ENCODE peak calls at places on chromosomes 16 and 17, in six cellular contexts. B is IMR-90, M is H9, N is neuronal stem cell, E is H1, J is trophoblast cell. T is an unnamed sample.

GRCh38 chr17:60680754-60681153 is 3.1 kb downstream of the BCAS3 start:
- DNase-seq in B (no peak), M (no peak), N (no peak), E (no peak), J (no peak), T (no peak)

GRCh38 chr17:83121921-83122820 is 42.8 kb downstream of the METRNL start:
- DNase-seq in B (no peak), M (peak), N (no peak), E (no peak), J (peak), T (no peak)

GRCh38 chr16:75462804-75463203 is 1.7 kb downstream of the TMEM170A start:
- DNase-seq in B (no peak), M (no peak), N (no peak), E (no peak), J (no peak), T (peak)

GRCh38 chr17:3691539-3692166 is 4.3 kb downstream of the P2RX5 start:
- DNase-seq in B (no peak), M (peak), N (no peak), E (peak), J (no peak), T (no peak)

GRCh38 chr17:65393514-65393913 is 167.9 kb downstream of the AXIN2 start:
- DNase-seq in B (no peak), M (no peak), N (no peak), E (no peak), J (peak), T (no peak)

GRCh38 chr17:27807567-27808470 is 7.5 kb upstream of the NOS2 start:
- DNase-seq in B (no peak), M (no peak), N (no peak), E (no peak), J (peak), T (no peak)

GRCh38 chr16:21190013-21190412 is 21.4 kb downstream of the ZP2 start:
- DNase-seq in B (no peak), M (no peak), N (no peak), E (no peak), J (no peak), T (no peak)

GRCh38 chr17:64275016-64275415 is 12.0 kb upstream of the TEX2 start:
- DNase-seq in B (no peak), M (no peak), N (no peak), E (no peak), J (no peak), T (no peak)

GRCh38 chr16:7443108-7443507 is 110.5 kb downstream of the RBFOX1 start:
- DNase-seq in B (no peak), M (no peak), N (no peak), E (no peak), J (no peak), T (no peak)

GRCh38 chr17:63399856-63400255 is 46.2 kb downstream of the CYB561 start:
- DNase-seq in B (peak), M (no peak), N (no peak), E (no peak), J (no peak), T (peak)

GRCh38 chr16:54099627-54100026 is 187.0 kb downstream of the IRX3 start:
- DNase-seq in B (no peak), M (no peak), N (no peak), E (no peak), J (no peak), T (no peak)

GRCh38 chr17:52105601-52106000 is 52.9 kb downstream of the CA10 start:
- DNase-seq in B (no peak), M (no peak), N (no peak), E (no peak), J (no peak), T (no peak)

GRCh38 chr17:400257-400656 is 47.6 kb upstream of the RPH3AL start:
- DNase-seq in B (no peak), M (no peak), N (no peak), E (no peak), J (no peak), T (no peak)

GRCh38 chr16:79776243-79776884 is 175.8 kb upstream of the MAF start:
- DNase-seq in B (no peak), M (peak), N (no peak), E (no peak), J (no peak), T (peak)

GRCh38 chr17:83132251-83133081 is 53.1 kb downstream of the METRNL start:
- DNase-seq in B (no peak), M (peak), N (no peak), E (no peak), J (no peak), T (no peak)

GRCh38 chr17:12282056-12282455 is 261.4 kb downstream of the MAP2K4 start:
- DNase-seq in B (peak), M (no peak), N (no peak), E (no peak), J (no peak), T (peak)

GRCh38 chr17:42045719-42046118 is 4.7 kb downstream of the C17orf113 start:
- DNase-seq in B (no peak), M (no peak), N (no peak), E (no peak), J (no peak), T (no peak)

GRCh38 chr17:33572615-33573014 is 279.5 kb upstream of the ASIC2 start:
- DNase-seq in B (no peak), M (peak), N (no peak), E (no peak), J (peak), T (peak)

GRCh38 chr17:46056800-46057304 is 57.8 kb downstream of the STH start:
- DNase-seq in B (peak), M (no peak), N (no peak), E (no peak), J (peak), T (peak)

GRCh38 chr16:10751291-10751697 is 7.7 kb downstream of the NUBP1 start:
- DNase-seq in B (no peak), M (no peak), N (no peak), E (no peak), J (peak), T (peak)

GRCh38 chr17:49015924-49016774 is 19.0 kb downstream of the IGF2BP1 start:
- DNase-seq in B (peak), M (peak), N (no peak), E (peak), J (no peak), T (no peak)
- H3K14ac ChIP-seq in B (peak), M (no peak), N (no peak), E (no peak), J (no peak), T (no peak)

GRCh38 chr16:17014484-17015121 is 456.2 kb downstream of the XYLT1 start:
- DNase-seq in B (no peak), M (no peak), N (no peak), E (no peak), J (no peak), T (no peak)
- H3K14ac ChIP-seq in B (no peak), M (no peak), N (no peak), E (no peak), J (no peak), T (no peak)

GRCh38 chr17:81204578-81204977 is 18.2 kb downstream of the CEP131 start:
- DNase-seq in B (no peak), M (no peak), N (no peak), E (no peak), J (no peak), T (no peak)
- H3K14ac ChIP-seq in B (no peak), M (no peak), N (no peak), E (no peak), J (no peak), T (no peak)

GRCh38 chr16:2971985-2972784 is 3.0 kb downstream of the PAQR4 start:
- DNase-seq in B (no peak), M (no peak), N (no peak), E (no peak), J (no peak), T (no peak)
- H3K14ac ChIP-seq in B (no peak), M (no peak), N (no peak), E (no peak), J (no peak), T (no peak)

GRCh38 chr16:27943766-27944165 is 119.7 kb downstream of the GSG1L start:
- DNase-seq in B (no peak), M (no peak), N (no peak), E (no peak), J (no peak), T (no peak)

GRCh38 chr16:27947696-27948095 is 115.8 kb downstream of the GSG1L start:
- DNase-seq in B (no peak), M (no peak), N (no peak), E (no peak), J (no peak), T (no peak)

GRCh38 chr16:27950488-27950887 is 113.0 kb downstream of the GSG1L start:
- DNase-seq in B (no peak), M (no peak), N (no peak), E (no peak), J (no peak), T (no peak)

GRCh38 chr16:27945233-27945975 is 118.1 kb downstream of the GSG1L start:
- DNase-seq in B (no peak), M (peak), N (no peak), E (peak), J (no peak), T (no peak)
- H3K14ac ChIP-seq in B (no peak), M (no peak), N (no peak), E (no peak), J (no peak), T (no peak)

GRCh38 chr16:1089822-1090619 is 6.0 kb downstream of the C1QTNF8 start:
- DNase-seq in B (no peak), M (no peak), N (no peak), E (no peak), J (no peak), T (no peak)

GRCh38 chr16:1090620-1091587 is 5.1 kb downstream of the C1QTNF8 start:
- DNase-seq in B (no peak), M (no peak), N (no peak), E (no peak), J (no peak), T (no peak)

GRCh38 chr16:1093284-1094123 is 2.5 kb downstream of the C1QTNF8 start:
- DNase-seq in B (no peak), M (peak), N (no peak), E (peak), J (peak), T (no peak)

GRCh38 chr16:1094124-1094479 is 1.9 kb downstream of the C1QTNF8 start:
- DNase-seq in B (no peak), M (no peak), N (no peak), E (no peak), J (no peak), T (no peak)

DNA sequence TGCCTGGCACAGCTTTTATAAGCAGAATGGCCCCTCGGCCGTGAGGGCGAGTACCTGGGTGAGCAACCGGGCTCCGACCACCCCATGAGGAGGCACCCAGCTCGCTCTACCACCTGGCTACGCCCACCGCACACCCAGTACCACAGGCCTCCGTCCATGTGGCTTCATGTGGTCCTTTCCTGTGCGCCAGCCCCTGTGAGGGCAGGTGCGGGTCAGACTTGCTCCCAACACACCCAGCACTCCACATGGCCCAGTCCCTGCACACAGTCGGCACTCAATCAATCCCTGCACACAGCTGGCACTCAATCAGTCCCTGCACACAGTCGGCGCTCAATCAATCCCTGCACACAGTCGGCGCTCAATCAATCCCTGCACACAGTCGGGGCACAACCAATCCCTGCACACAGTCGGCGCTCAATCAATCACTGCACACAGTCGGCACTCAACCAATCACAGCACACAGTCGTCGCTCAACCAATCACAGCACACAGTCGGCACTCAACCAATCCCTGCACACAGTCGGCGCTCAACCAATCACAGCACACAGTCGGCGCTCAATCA is 4.0 kb downstream of the C1QTNF8 start:
- DNase-seq in B (no peak), M (no peak), N (no peak), E (no peak), J (no peak), T (no peak)
- H3K14ac ChIP-seq in B (no peak), M (no peak), N (peak), E (no peak), J (no peak), T (no peak)

T was measured in mesenchymal stem cell.